ENCODE peak calls at places on chromosomes 6 and 20, in five cellular contexts. One of them, this sample, is unnamed.

GRCh38 chr20:31833130-31833930 is 12.1 kb downstream of the FOXS1 start:
- DNase-seq in SK-N-SH: peak; percentile 90
- DNase-seq in A549: peak; percentile 68
- DNase-seq in GM12878: no peak
- DNase-seq in HepG2: peak; percentile 74
- DNase-seq in this sample: peak; percentile 20

GRCh38 chr6:80457044-80457933 is 350.8 kb downstream of the BCKDHB start:
- DNase-seq in SK-N-SH: no peak
- DNase-seq in A549: peak; percentile 40
- DNase-seq in GM12878: no peak
- DNase-seq in HepG2: no peak
- DNase-seq in this sample: peak; percentile 98

GRCh38 chr6:149265945-149266344 is 51.6 kb upstream of the TAB2 start:
- DNase-seq in SK-N-SH: no peak
- DNase-seq in A549: no peak
- DNase-seq in GM12878: no peak
- DNase-seq in HepG2: no peak
- DNase-seq in this sample: no peak

GRCh38 chr6:113774122-113774835 is 82.9 kb upstream of the MARCKS start:
- DNase-seq in SK-N-SH: no peak
- DNase-seq in A549: peak; percentile 37
- DNase-seq in GM12878: no peak
- DNase-seq in HepG2: no peak
- DNase-seq in this sample: peak; percentile 73

GRCh38 chr6:17207281-17207680 is 73.9 kb upstream of the RBM24 start:
- DNase-seq in SK-N-SH: no peak
- DNase-seq in A549: no peak
- DNase-seq in GM12878: no peak
- DNase-seq in HepG2: no peak
- DNase-seq in this sample: peak; percentile 9

GRCh38 chr20:34560141-34560523 is 1.6 kb downstream of the MAP1LC3A start:
- DNase-seq in SK-N-SH: no peak
- DNase-seq in A549: no peak
- DNase-seq in GM12878: no peak
- DNase-seq in HepG2: no peak
- DNase-seq in this sample: no peak

GRCh38 chr6:169959129-169960002 is 207.9 kb downstream of the ERMARD start:
- DNase-seq in SK-N-SH: peak; percentile 32
- DNase-seq in A549: no peak
- DNase-seq in GM12878: no peak
- DNase-seq in HepG2: no peak
- DNase-seq in this sample: no peak

GRCh38 chr20:53778041-53778516 is 184.4 kb upstream of the ZNF217 start:
- DNase-seq in SK-N-SH: no peak
- DNase-seq in A549: no peak
- DNase-seq in GM12878: no peak
- DNase-seq in HepG2: no peak
- DNase-seq in this sample: no peak

GRCh38 chr6:44078795-44079671 is 48.2 kb downstream of the MRPL14 start:
- DNase-seq in SK-N-SH: peak; percentile 75
- DNase-seq in A549: peak; percentile 73
- DNase-seq in GM12878: no peak
- DNase-seq in HepG2: peak; percentile 79
- DNase-seq in this sample: peak; percentile 67

GRCh38 chr6:166958926-166959861 is 2.8 kb upstream of the RNASET2 start:
- DNase-seq in SK-N-SH: no peak
- DNase-seq in A549: no peak
- DNase-seq in GM12878: no peak
- DNase-seq in HepG2: peak; percentile 75
- DNase-seq in this sample: no peak

GRCh38 chr6:20929283-20929682 is 395.0 kb downstream of the CDKAL1 start:
- DNase-seq in SK-N-SH: no peak
- DNase-seq in A549: no peak
- DNase-seq in GM12878: no peak
- DNase-seq in HepG2: no peak
- DNase-seq in this sample: peak; percentile 44

GRCh38 chr20:25126630-25127029 is 44.7 kb upstream of the VSX1 start:
- DNase-seq in SK-N-SH: no peak
- DNase-seq in A549: no peak
- DNase-seq in GM12878: no peak
- DNase-seq in HepG2: no peak
- DNase-seq in this sample: no peak

GRCh38 chr6:164859791-164860190 is 449.6 kb downstream of the C6orf118 start:
- DNase-seq in SK-N-SH: no peak
- DNase-seq in A549: no peak
- DNase-seq in GM12878: no peak
- DNase-seq in HepG2: no peak
- DNase-seq in this sample: no peak

GRCh38 chr6:159985296-159985940 is 16.5 kb downstream of the IGF2R start:
- DNase-seq in SK-N-SH: no peak
- DNase-seq in A549: no peak
- DNase-seq in GM12878: no peak
- DNase-seq in HepG2: no peak
- DNase-seq in this sample: peak; percentile 58

GRCh38 chr20:58109918-58110635 is 118.4 kb downstream of the ANKRD60 start:
- DNase-seq in SK-N-SH: no peak
- DNase-seq in A549: no peak
- DNase-seq in GM12878: no peak
- DNase-seq in HepG2: no peak
- DNase-seq in this sample: no peak

GRCh38 chr6:39102024-39102820 is 12.8 kb downstream of the SAYSD1 start:
- DNase-seq in SK-N-SH: no peak
- DNase-seq in A549: no peak
- DNase-seq in GM12878: no peak
- DNase-seq in HepG2: peak; percentile 43
- DNase-seq in this sample: peak; percentile 84

GRCh38 chr6:87001494-87001893 is 64.2 kb downstream of the HTR1E start:
- DNase-seq in SK-N-SH: no peak
- DNase-seq in A549: no peak
- DNase-seq in GM12878: no peak
- DNase-seq in HepG2: no peak
- DNase-seq in this sample: no peak

GRCh38 chr6:42028234-42029061 is 21.9 kb upstream of the TAF8 start:
- DNase-seq in SK-N-SH: no peak
- DNase-seq in A549: peak; percentile 72
- DNase-seq in GM12878: no peak
- DNase-seq in HepG2: no peak
- DNase-seq in this sample: peak; percentile 86

GRCh38 chr20:51541189-51542032 is 1.1 kb downstream of the NFATC2 start:
- DNase-seq in SK-N-SH: no peak
- DNase-seq in A549: no peak
- DNase-seq in GM12878: no peak
- DNase-seq in HepG2: peak; percentile 87
- DNase-seq in this sample: peak; percentile 22

GRCh38 chr6:32819729-32820128 is 2.9 kb upstream of the HLA-DOB start:
- DNase-seq in SK-N-SH: no peak
- DNase-seq in A549: peak; percentile 43
- DNase-seq in GM12878: no peak
- DNase-seq in HepG2: no peak
- DNase-seq in this sample: peak; percentile 79

GRCh38 chr6:108610270-108610839 is 49.6 kb downstream of the FOXO3 start:
- DNase-seq in SK-N-SH: no peak
- DNase-seq in A549: no peak
- DNase-seq in GM12878: no peak
- DNase-seq in HepG2: no peak
- DNase-seq in this sample: no peak

GRCh38 chr6:44222987-44223470 is 366 bp upstream of the SLC29A1 start:
- DNase-seq in SK-N-SH: no peak
- DNase-seq in A549: no peak
- DNase-seq in GM12878: no peak
- DNase-seq in HepG2: no peak
- DNase-seq in this sample: no peak

GRCh38 chr6:168028181-168028580 is 30.7 kb downstream of the KIF25 start:
- DNase-seq in SK-N-SH: no peak
- DNase-seq in A549: no peak
- DNase-seq in GM12878: no peak
- DNase-seq in HepG2: no peak
- DNase-seq in this sample: no peak

GRCh38 chr6:63764318-63764916 is 128.8 kb downstream of the PHF3 start:
- DNase-seq in SK-N-SH: no peak
- DNase-seq in A549: peak; percentile 36
- DNase-seq in GM12878: peak; percentile 5
- DNase-seq in HepG2: peak; percentile 65
- DNase-seq in this sample: peak; percentile 52

GRCh38 chr6:106517699-106518098 is 111.6 kb downstream of the RTN4IP1 start:
- DNase-seq in SK-N-SH: no peak
- DNase-seq in A549: no peak
- DNase-seq in GM12878: no peak
- DNase-seq in HepG2: no peak
- DNase-seq in this sample: no peak

DNA sequence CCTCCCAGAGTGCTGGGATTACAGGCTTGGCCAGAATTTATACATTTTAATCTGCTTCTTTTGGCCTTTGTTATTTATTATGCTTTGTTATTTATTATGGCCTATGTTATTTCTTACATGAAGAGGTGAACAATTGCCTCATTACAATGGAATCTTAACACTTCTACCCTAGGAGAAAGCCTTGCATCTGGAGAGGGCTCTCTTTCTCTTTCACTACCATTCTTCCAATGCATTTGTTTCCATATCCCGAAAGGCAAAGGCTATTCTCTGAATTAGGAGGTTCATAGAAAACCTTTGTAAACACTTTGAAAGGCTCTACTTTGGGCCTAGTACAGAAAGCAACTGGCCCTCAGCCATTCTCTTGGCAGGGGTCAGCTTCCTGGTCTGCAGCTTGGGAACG is 19.9 kb upstream of the DEK start:
- DNase-seq in SK-N-SH: no peak
- DNase-seq in A549: no peak
- DNase-seq in GM12878: no peak
- DNase-seq in HepG2: no peak
- DNase-seq in this sample: no peak
- H3K4me2 ChIP-seq in SK-N-SH: no peak overlapping the region
- H3K4me2 ChIP-seq in A549: no peak overlapping the region
- H3K4me2 ChIP-seq in GM12878: no peak overlapping the region
- H3K4me2 ChIP-seq in HepG2: no peak overlapping the region
- H3K4me2 ChIP-seq in this sample: no peak overlapping the region

GRCh38 chr20:1360094-1360493 is 31.2 kb upstream of the SDCBP2 start:
- DNase-seq in SK-N-SH: no peak
- DNase-seq in A549: no peak
- DNase-seq in GM12878: no peak
- DNase-seq in HepG2: no peak
- DNase-seq in this sample: no peak

GRCh38 chr20:1363522-1363921 is 29.3 kb downstream of the FKBP1A start:
- DNase-seq in SK-N-SH: no peak
- DNase-seq in A549: no peak
- DNase-seq in GM12878: no peak
- DNase-seq in HepG2: no peak
- DNase-seq in this sample: no peak

GRCh38 chr20:1362484-1362883 is 30.4 kb downstream of the FKBP1A start:
- DNase-seq in SK-N-SH: no peak
- DNase-seq in A549: no peak
- DNase-seq in GM12878: no peak
- DNase-seq in HepG2: no peak
- DNase-seq in this sample: no peak

GRCh38 chr20:1367479-1367878 is 25.4 kb downstream of the FKBP1A start:
- DNase-seq in SK-N-SH: no peak
- DNase-seq in A549: no peak
- DNase-seq in GM12878: no peak
- DNase-seq in HepG2: no peak
- DNase-seq in this sample: no peak

DNA sequence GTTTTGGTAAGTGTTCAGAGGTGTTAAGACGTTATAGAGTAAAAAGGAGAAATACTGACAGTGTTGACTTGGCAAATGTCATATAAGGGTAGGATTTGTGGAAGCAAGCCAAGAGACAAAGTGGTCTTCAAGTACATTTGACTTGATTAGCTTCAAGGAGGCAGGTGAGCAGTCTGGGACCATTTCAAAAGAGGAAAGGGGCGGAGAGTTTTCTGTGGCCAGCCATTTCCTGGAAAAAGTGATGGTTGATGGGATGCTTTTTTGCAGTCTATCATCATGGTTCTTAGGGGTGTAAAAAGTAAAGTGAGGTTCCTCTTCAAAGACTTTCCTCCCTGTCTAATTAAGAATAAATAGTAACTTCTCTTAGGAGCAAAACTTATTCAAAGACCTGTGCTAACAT is 28.7 kb downstream of the FKBP1A start:
- DNase-seq in SK-N-SH: no peak
- DNase-seq in A549: no peak
- DNase-seq in GM12878: no peak
- DNase-seq in HepG2: no peak
- DNase-seq in this sample: no peak
- TF ChIP-seq SMC3 in SK-N-SH: no peak
- TF ChIP-seq SMC3 in A549: no peak
- TF ChIP-seq SMC3 in GM12878: no peak
- TF ChIP-seq SMC3 in HepG2: no peak
- TF ChIP-seq SMC3 in this sample: no peak

GRCh38 chr6:85236636-85237035 is 213.2 kb upstream of the NT5E start:
- DNase-seq in SK-N-SH: no peak
- DNase-seq in A549: no peak
- DNase-seq in GM12878: no peak
- DNase-seq in HepG2: no peak
- DNase-seq in this sample: peak; percentile 46

GRCh38 chr6:85241515-85241914 is 208.4 kb upstream of the NT5E start:
- DNase-seq in SK-N-SH: no peak
- DNase-seq in A549: no peak
- DNase-seq in GM12878: no peak
- DNase-seq in HepG2: no peak
- DNase-seq in this sample: no peak

GRCh38 chr6:85240787-85241186 is 209.1 kb upstream of the NT5E start:
- DNase-seq in SK-N-SH: no peak
- DNase-seq in A549: no peak
- DNase-seq in GM12878: no peak
- DNase-seq in HepG2: no peak
- DNase-seq in this sample: no peak
- TF ChIP-seq RFX5 in SK-N-SH: no peak
- TF ChIP-seq RFX5 in A549: no peak
- TF ChIP-seq RFX5 in GM12878: no peak
- TF ChIP-seq RFX5 in HepG2: no peak
- TF ChIP-seq RFX5 in this sample: no peak

DNA sequence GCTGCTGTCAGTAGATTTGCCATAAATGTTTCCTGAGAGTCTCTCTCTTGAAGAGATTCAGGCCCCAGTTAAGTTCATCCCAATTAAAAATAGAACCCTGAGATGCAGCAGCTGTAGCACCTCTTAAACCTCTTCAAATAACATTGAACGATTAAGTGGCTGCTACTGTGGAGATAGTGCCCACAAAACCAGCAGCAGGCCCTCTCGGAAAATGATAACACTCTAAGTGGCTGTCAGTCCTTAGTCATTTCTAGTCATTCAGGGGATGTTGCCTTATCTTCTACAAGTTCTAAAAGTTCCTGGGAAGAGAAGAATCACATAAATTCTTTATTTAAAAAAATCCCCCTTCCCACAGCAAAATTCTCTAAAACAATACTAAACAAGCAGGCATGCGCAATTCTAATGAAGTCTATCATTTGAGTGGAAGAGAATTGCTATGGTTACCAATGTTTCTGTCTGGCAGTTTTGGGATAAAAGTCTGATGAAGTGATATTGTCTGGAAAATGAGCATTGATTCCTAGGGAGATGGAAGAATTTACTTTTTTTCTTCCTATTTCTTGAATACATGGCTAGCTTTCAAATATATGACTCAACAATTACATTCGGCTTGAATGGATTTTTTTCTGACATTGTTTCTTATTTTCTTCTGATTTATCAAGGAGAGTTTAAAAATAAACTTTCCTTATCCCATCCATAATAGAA is 131.9 kb downstream of the TRMT11 start:
- DNase-seq in SK-N-SH: no peak
- DNase-seq in A549: no peak
- DNase-seq in GM12878: no peak
- DNase-seq in HepG2: no peak
- DNase-seq in this sample: peak; percentile 31
- H3K4me2 ChIP-seq in SK-N-SH: peak overlapping the region; percentile 3
- H3K4me2 ChIP-seq in A549: no peak overlapping the region
- H3K4me2 ChIP-seq in GM12878: no peak overlapping the region
- H3K4me2 ChIP-seq in HepG2: no peak overlapping the region
- H3K4me2 ChIP-seq in this sample: no peak overlapping the region

GRCh38 chr20:6311841-6312655 is 189.2 kb upstream of the FERMT1 start:
- DNase-seq in SK-N-SH: no peak
- DNase-seq in A549: no peak
- DNase-seq in GM12878: no peak
- DNase-seq in HepG2: no peak
- DNase-seq in this sample: no peak
- TF ChIP-seq SMC3 in SK-N-SH: no peak
- TF ChIP-seq SMC3 in A549: no peak
- TF ChIP-seq SMC3 in GM12878: no peak
- TF ChIP-seq SMC3 in HepG2: no peak
- TF ChIP-seq SMC3 in this sample: no peak